ENCODE peak calls at places on chromosomes 3 and 15, in seven cellular contexts. K is thoracic aorta, A is adrenal gland, I is fibroblast of mammary gland, W is Calu3, O is DND-41, R is cardiac fibroblast. X is an unnamed sample.

GRCh38 chr3:156639414-156640023 is 34.9 kb upstream of the TIPARP start:
- DNase-seq in I (no peak), R (no peak), O (no peak), W (no peak), A (no peak), K (no peak), X (no peak)

GRCh38 chr3:69821133-69821532 is 81.9 kb downstream of the MITF start:
- DNase-seq in R (no peak), W (no peak), K (no peak), A (no peak), I (no peak), O (no peak), X (no peak)

GRCh38 chr3:31981206-31982181 is at the start of the genes OSBPL10 and ZNF860:
- DNase-seq in K (peak), A (peak), I (peak), O (no peak), R (peak), W (peak), X (peak)

GRCh38 chr15:76060098-76060989 is 559 bp downstream of the TMEM266 start:
- DNase-seq in R (no peak), K (no peak), O (peak), A (no peak), I (no peak), W (no peak), X (no peak)

GRCh38 chr15:70627322-70627721 is 136.0 kb downstream of the UACA start:
- DNase-seq in W (no peak), I (no peak), K (no peak), R (no peak), A (no peak), O (no peak), X (no peak)

GRCh38 chr3:50441818-50442217 is 61.6 kb downstream of the CACNA2D2 start:
- DNase-seq in R (no peak), A (no peak), K (no peak), W (no peak), O (no peak), I (no peak), X (no peak)

GRCh38 chr3:128494152-128494650 is 1.2 kb upstream of the GATA2 start:
- DNase-seq in K (no peak), O (no peak), I (no peak), A (peak), R (no peak), W (no peak), X (no peak)

GRCh38 chr3:62888180-62888579 is 13.0 kb upstream of the CADPS start:
- DNase-seq in R (no peak), I (no peak), W (no peak), K (no peak), A (no peak), O (no peak), X (no peak)

GRCh38 chr15:100333236-100333635 is 8.5 kb downstream of the ADAMTS17 start:
- DNase-seq in A (no peak), I (no peak), K (no peak), R (no peak), W (no peak), O (no peak), X (no peak)

GRCh38 chr15:100335335-100335999 is 6.3 kb downstream of the ADAMTS17 start:
- DNase-seq in K (no peak), R (no peak), A (no peak), O (peak), I (no peak), W (peak), X (no peak)

GRCh38 chr15:100334015-100334414 is 7.8 kb downstream of the ADAMTS17 start:
- DNase-seq in I (no peak), A (no peak), W (no peak), R (no peak), O (peak), K (no peak), X (no peak)

GRCh38 chr15:100334905-100335304 is 6.9 kb downstream of the ADAMTS17 start:
- DNase-seq in W (no peak), A (no peak), K (no peak), R (no peak), O (peak), I (no peak), X (no peak)

DNA sequence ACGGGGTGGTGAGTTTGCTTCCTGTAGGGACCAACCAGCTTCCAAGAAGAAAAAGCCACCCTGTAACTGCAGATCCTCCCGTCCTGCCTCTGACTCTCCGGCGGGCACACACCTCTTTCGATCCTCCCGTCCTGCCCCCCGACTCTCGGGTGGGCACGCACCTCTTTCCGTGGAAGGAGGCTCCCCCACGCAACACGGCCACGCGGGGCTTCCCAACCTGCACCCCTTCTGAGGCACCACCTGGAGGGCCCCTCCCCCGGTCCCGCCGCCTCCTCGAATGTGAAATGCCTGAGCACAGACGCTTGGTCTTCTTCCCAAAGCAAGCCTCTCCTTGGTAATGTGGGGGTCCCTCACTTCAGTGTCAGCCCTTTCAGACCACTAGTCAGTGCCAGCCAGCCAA is 7.3 kb downstream of the ADAMTS17 start:
- DNase-seq in A (no peak), O (peak), W (no peak), K (no peak), R (no peak), I (no peak), X (no peak)
- TF ChIP-seq CTCF in A (no peak), O (no peak), W (no peak), K (no peak), R (no peak), I (no peak), X (no peak)

GRCh38 chr15:67383903-67384302 is 129.3 kb downstream of the IQCH start:
- DNase-seq in R (peak), O (no peak), I (peak), K (no peak), W (no peak), A (no peak), X (peak)
- TF ChIP-seq CTCF in R (no peak), O (peak), I (peak), K (no peak), W (no peak), A (no peak), X (peak)

GRCh38 chr3:137202941-137203340 is 245.2 kb downstream of the IL20RB start:
- DNase-seq in A (no peak), R (no peak), W (no peak), K (no peak), I (no peak), O (no peak), X (no peak)

GRCh38 chr3:137205394-137206060 is 247.7 kb downstream of the IL20RB start:
- DNase-seq in R (no peak), O (no peak), K (no peak), W (no peak), I (no peak), A (no peak), X (peak)

GRCh38 chr3:137199678-137200077 is 241.9 kb downstream of the IL20RB start:
- DNase-seq in K (no peak), R (no peak), O (no peak), A (no peak), I (no peak), W (no peak), X (no peak)

GRCh38 chr3:137201066-137201465 is 243.3 kb downstream of the IL20RB start:
- DNase-seq in K (no peak), R (no peak), I (no peak), A (no peak), O (no peak), W (no peak), X (no peak)

DNA sequence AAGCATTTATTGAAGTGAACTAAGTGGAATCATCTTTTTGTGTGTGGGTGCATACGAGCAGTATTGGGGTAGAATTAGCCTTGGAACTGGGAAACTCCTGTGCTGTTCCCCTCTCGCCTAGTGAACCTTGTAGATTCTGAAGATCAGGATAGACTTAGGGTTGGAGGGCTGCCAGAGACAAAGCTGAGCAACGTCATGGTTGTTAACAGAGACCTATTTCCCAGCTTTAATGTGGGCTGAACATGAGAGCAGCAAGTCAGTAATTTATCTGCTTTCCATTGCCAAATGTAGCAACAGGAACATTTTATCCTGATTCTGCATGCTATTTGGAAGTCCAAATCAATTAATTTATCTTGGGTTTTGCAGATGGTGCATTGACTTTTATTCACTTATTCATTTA is 246.6 kb downstream of the IL20RB start:
- DNase-seq in O (no peak), A (no peak), R (no peak), K (no peak), I (no peak), W (no peak), X (no peak)
- TF ChIP-seq CTCF in O (no peak), A (no peak), R (no peak), K (no peak), I (no peak), W (no peak), X (no peak)

DNA sequence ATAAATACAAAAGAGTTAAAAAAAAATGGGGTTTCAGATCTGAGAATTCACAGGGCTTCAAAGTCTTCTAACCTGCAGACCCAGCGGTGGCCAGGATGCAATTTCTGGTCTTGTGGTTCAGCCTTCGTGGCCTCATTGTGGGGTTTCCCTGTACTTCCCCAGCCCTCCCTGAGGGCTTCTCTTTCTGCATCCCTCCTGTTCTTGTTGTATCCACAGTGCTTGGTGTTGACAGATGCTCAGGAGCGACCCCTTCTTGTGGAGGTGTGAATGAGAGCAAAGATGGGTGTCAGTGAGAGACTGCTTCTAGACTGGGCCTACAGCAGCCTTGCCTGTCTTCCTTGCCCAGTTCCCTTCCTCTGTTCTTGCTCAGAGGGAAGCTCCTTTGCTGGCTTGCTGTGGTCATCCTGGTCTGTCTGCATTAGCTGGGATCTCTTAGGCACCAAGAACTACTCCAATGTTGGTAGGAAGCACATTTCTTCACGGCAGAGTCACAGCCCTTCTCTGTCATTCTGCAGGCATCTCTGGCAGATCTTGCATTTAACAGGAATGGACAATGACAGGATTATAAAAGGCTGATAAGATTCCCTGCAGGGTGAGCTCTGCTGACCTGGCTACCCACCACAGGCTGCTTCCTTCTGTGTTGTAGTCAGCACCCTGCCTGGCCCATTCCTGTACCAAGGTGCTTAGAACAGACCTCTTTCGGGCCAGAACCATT is 317.8 kb upstream of the C2CD4B start:
- DNase-seq in O (peak), I (no peak), R (peak), W (peak), A (no peak), K (no peak), X (no peak)
- TF ChIP-seq CTCF in O (no peak), I (peak), R (peak), W (no peak), A (no peak), K (no peak), X (peak)

DNA sequence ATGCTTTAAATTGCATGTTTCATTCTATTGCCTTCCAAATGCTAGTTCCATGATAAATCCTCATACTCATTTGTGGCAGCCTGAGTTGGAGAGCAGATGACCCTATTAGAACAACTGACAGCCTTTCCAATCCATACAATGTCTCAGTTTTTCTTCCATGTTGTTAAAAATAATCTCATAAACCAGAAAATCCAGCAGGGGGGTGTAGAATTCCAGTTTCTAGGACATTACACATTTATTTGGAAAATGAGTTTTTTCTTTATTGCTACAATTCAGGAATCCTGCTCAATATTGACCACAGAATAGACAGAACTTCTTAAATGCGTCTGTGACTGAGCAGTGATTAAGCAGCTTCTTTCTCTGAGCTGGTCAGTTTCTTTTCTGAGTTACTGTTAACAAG is 174.2 kb upstream of the ATP10A start:
- DNase-seq in W (no peak), A (no peak), O (no peak), I (peak), R (no peak), K (no peak), X (no peak)
- TF ChIP-seq CTCF in W (no peak), A (peak), O (no peak), I (peak), R (no peak), K (peak), X (no peak)

GRCh38 chr15:72782993-72783562 is 480 bp downstream of the ADPGK start:
- DNase-seq in A (no peak), K (no peak), I (peak), O (peak), W (no peak), R (peak), X (peak)
- TF ChIP-seq CTCF in A (no peak), K (no peak), I (no peak), O (peak), W (no peak), R (peak), X (no peak)